ENCODE peak calls at places on chromosomes 12 and 14, in eight cellular contexts. Y, M, A, I, H, D, C and F are unnamed samples.
A peak's percentile ranks its signal among the peaks of the same experiment; 100 is the strongest.

GRCh38 chr12:30962047-30962446 is 35.5 kb downstream of the TSPAN11 start:
- DNase-seq in I (no peak), H (no peak), A (no peak), D (no peak), C (no peak), M (no peak), Y (no peak), F (no peak)

GRCh38 chr14:43803076-43803689 is 703.9 kb downstream of the FSCB start:
- DNase-seq in D (no peak), H (peak; percentile 1), M (no peak), A (no peak), C (no peak), I (no peak), Y (no peak), F (no peak)

GRCh38 chr12:14373202-14373601 is 7.7 kb downstream of the ATF7IP start:
- DNase-seq in C (peak; percentile 44), I (no peak), A (no peak), D (no peak), M (no peak), Y (no peak), H (no peak), F (no peak)

GRCh38 chr14:88232783-88233182 is 90.3 kb downstream of the KCNK10 start:
- DNase-seq in D (no peak), M (no peak), C (no peak), I (no peak), A (no peak), H (no peak), Y (no peak), F (no peak)

GRCh38 chr12:68971404-68971803 is 38.4 kb upstream of the CPM start:
- DNase-seq in H (no peak), A (no peak), Y (no peak), I (no peak), M (peak; percentile 65), D (no peak), C (peak; percentile 9), F (peak; percentile 18)

GRCh38 chr14:93764211-93764659 is 24.1 kb downstream of the PRIMA1 start:
- DNase-seq in M (no peak), H (no peak), I (no peak), A (no peak), Y (no peak), D (no peak), C (peak; percentile 9), F (peak; percentile 75)

GRCh38 chr12:128817115-128818015 is 6.4 kb downstream of the SLC15A4 start:
- DNase-seq in C (no peak), M (peak; percentile 56), D (no peak), I (no peak), A (peak; percentile 31), H (peak; percentile 90), Y (peak; percentile 77), F (peak; percentile 47)

GRCh38 chr12:42360747-42361403 is 34.9 kb downstream of the PPHLN1 start:
- DNase-seq in Y (no peak), H (peak; percentile 44), I (no peak), M (no peak), C (no peak), A (no peak), D (no peak), F (no peak)

GRCh38 chr14:100982764-100983163 is 79.2 kb upstream of the RTL1 start:
- DNase-seq in M (no peak), C (no peak), D (no peak), Y (no peak), A (no peak), I (no peak), H (no peak), F (no peak)

GRCh38 chr12:108004368-108004767 is 124.7 kb upstream of the WSCD2 start:
- DNase-seq in M (no peak), A (no peak), I (no peak), D (no peak), H (peak; percentile 8), Y (no peak), C (peak; percentile 22), F (no peak)

GRCh38 chr12:7374423-7375144 is 69.4 kb downstream of the CD163L1 start:
- DNase-seq in D (peak; percentile 6), M (peak; percentile 62), Y (peak; percentile 82), C (peak; percentile 43), H (peak; percentile 50), I (no peak), A (peak; percentile 67), F (peak; percentile 30)

GRCh38 chr14:63323148-63323547 is 4.4 kb upstream of the GPHB5 start:
- DNase-seq in D (no peak), C (no peak), H (no peak), Y (no peak), M (no peak), A (no peak), I (no peak), F (no peak)

GRCh38 chr12:93379432-93380308 is 1.9 kb downstream of the NUDT4 start:
- DNase-seq in M (no peak), D (no peak), I (no peak), Y (no peak), C (peak; percentile 49), A (no peak), H (no peak), F (no peak)

GRCh38 chr14:99262977-99263448 is 9.0 kb downstream of the BCL11B start:
- DNase-seq in D (no peak), Y (peak; percentile 68), H (no peak), I (no peak), C (no peak), M (no peak), A (no peak), F (no peak)

GRCh38 chr12:109385339-109386078 is 37.8 kb downstream of the MYO1H start:
- DNase-seq in C (peak; percentile 89), I (no peak), A (peak; percentile 44), H (peak; percentile 41), M (peak; percentile 77), D (no peak), Y (no peak), F (peak; percentile 35)

GRCh38 chr14:95509512-95509911 is 6.9 kb downstream of the SYNE3 start:
- DNase-seq in Y (no peak), C (no peak), D (no peak), A (no peak), M (no peak), I (no peak), H (no peak), F (no peak)

GRCh38 chr14:106129274-106129673 is 602.9 kb downstream of the TMEM121 start:
- DNase-seq in C (no peak), A (no peak), H (peak; percentile 7), Y (no peak), M (no peak), D (no peak), I (no peak), F (no peak)

GRCh38 chr14:89576132-89576923 is 159.3 kb upstream of the FOXN3 start:
- DNase-seq in C (no peak), H (no peak), I (no peak), Y (no peak), D (no peak), A (peak; percentile 61), M (no peak), F (no peak)

GRCh38 chr12:58966939-58967338 is 46.6 kb upstream of the LRIG3 start:
- DNase-seq in D (no peak), Y (no peak), A (no peak), I (no peak), C (no peak), M (peak; percentile 3), H (no peak), F (no peak)

GRCh38 chr14:78425332-78425731 is 255.2 kb downstream of the NRXN3 start:
- DNase-seq in H (no peak), M (no peak), C (no peak), I (no peak), D (no peak), Y (no peak), A (no peak), F (no peak)

GRCh38 chr14:77107228-77107627 is 9.2 kb downstream of the CIPC start:
- DNase-seq in I (no peak), Y (no peak), D (no peak), H (no peak), A (no peak), M (no peak), C (peak; percentile 16), F (no peak)

GRCh38 chr12:105209091-105209490 is 26.9 kb downstream of the APPL2 start:
- DNase-seq in Y (no peak), D (no peak), C (no peak), M (no peak), I (no peak), A (no peak), H (no peak), F (no peak)

GRCh38 chr14:20684662-20685456 is 499 bp downstream of the RNASE4 start:
- DNase-seq in H (no peak), Y (no peak), A (no peak), M (peak; percentile 24), I (no peak), D (no peak), C (peak; percentile 79), F (peak; percentile 47)

GRCh38 chr14:102213984-102214658 is 74.4 kb downstream of the WDR20 start:
- DNase-seq in H (no peak), M (no peak), I (no peak), Y (no peak), D (no peak), C (no peak), A (no peak), F (no peak)

GRCh38 chr12:76318773-76319594 is 29.2 kb downstream of the BBS10 start:
- DNase-seq in M (peak; percentile 15), A (no peak), I (no peak), H (no peak), Y (peak; percentile 29), D (no peak), C (no peak), F (no peak)

GRCh38 chr14:104821229-104821945 is 20.5 kb downstream of the ZBTB42 start:
- DNase-seq in A (no peak), H (no peak), I (peak; percentile 9), Y (peak; percentile 47), D (no peak), C (no peak), M (no peak), F (no peak)

GRCh38 chr12:30417697-30418231 is 277.9 kb downstream of the IPO8 start:
- DNase-seq in D (no peak), C (peak; percentile 31), I (peak; percentile 40), H (no peak), A (no peak), M (peak; percentile 86), Y (peak; percentile 71), F (peak; percentile 22)

GRCh38 chr14:67533754-67534085 is 630 bp downstream of the PLEKHH1 start:
- DNase-seq in H (no peak), I (no peak), Y (no peak), A (peak; percentile 31), C (peak; percentile 9), D (no peak), M (no peak), F (no peak)

GRCh38 chr14:105863296-105864108 is 337.1 kb downstream of the TMEM121 start:
- DNase-seq in M (no peak), C (no peak), D (no peak), Y (peak; percentile 29), I (peak; percentile 7), A (no peak), H (peak; percentile 57), F (no peak)

GRCh38 chr14:99546230-99546879 is 57.7 kb downstream of the CCDC85C start:
- DNase-seq in Y (no peak), C (no peak), D (no peak), A (no peak), M (no peak), I (no peak), H (no peak), F (no peak)

GRCh38 chr14:68340262-68340661 is 452.6 kb downstream of the ZFP36L1 start:
- DNase-seq in H (peak; percentile 24), I (no peak), M (no peak), C (no peak), A (no peak), D (no peak), Y (no peak), F (no peak)

GRCh38 chr12:2805146-2805525 is 7.3 kb upstream of the ITFG2 start:
- DNase-seq in H (no peak), Y (no peak), C (peak; percentile 33), A (no peak), M (peak; percentile 20), D (no peak), I (no peak), F (peak; percentile 69)

GRCh38 chr14:102202944-102203343 is 63.2 kb downstream of the WDR20 start:
- DNase-seq in A (no peak), H (no peak), Y (no peak), D (no peak), I (no peak), M (no peak), C (no peak), F (no peak)

GRCh38 chr14:64841772-64842490 is 37.8 kb downstream of the SPTB start:
- DNase-seq in H (no peak), A (no peak), I (no peak), C (no peak), Y (peak; percentile 68), D (no peak), M (peak; percentile 20), F (no peak)